ENCODE peak calls at places on chromosomes 11 and 22, in seven cellular contexts. R is NCI-H345, S is pancreas, K is type B pancreatic cell, W is GM23248, Z is RWPE1, P is EL. U is an unnamed sample.

GRCh38 chr22:32080904-32081303 is 37.8 kb downstream of the SLC5A1 start:
- DNase-seq in S (peak), Z (peak), W (peak), R (peak), P (peak), K (no peak), U (no peak)

GRCh38 chr11:8701891-8702597 is 19.5 kb downstream of the RPL27A start:
- DNase-seq in W (no peak), K (no peak), R (no peak), P (no peak), Z (no peak), S (no peak), U (no peak)

GRCh38 chr11:72369786-72370185 is 64.5 kb downstream of the CLPB start:
- DNase-seq in K (no peak), S (no peak), P (no peak), Z (no peak), R (no peak), W (no peak), U (no peak)

GRCh38 chr11:4626207-4627105 is 10.8 kb upstream of the OR51D1 start:
- DNase-seq in P (peak), R (peak), W (peak), Z (peak), K (no peak), S (peak), U (no peak)

GRCh38 chr11:45926536-45927331 is 4.3 kb downstream of the LARGE2 start:
- DNase-seq in W (no peak), R (no peak), Z (no peak), K (peak), S (peak), P (no peak), U (no peak)

GRCh38 chr22:20062766-20063083 is 17.3 kb upstream of the DGCR8 start:
- DNase-seq in P (peak), K (no peak), S (no peak), R (no peak), Z (peak), W (peak), U (no peak)

GRCh38 chr11:117822031-117822521 is 2.5 kb downstream of the FXYD2 start:
- DNase-seq in K (no peak), S (peak), Z (no peak), R (peak), W (peak), P (no peak), U (peak)

GRCh38 chr11:46130286-46130937 is 9.2 kb upstream of the PHF21A start:
- DNase-seq in P (no peak), R (no peak), S (no peak), W (no peak), K (no peak), Z (no peak), U (no peak)

GRCh38 chr11:128701086-128701485 is 7.2 kb downstream of the FLI1 start:
- DNase-seq in Z (no peak), W (peak), P (peak), R (no peak), S (no peak), K (no peak), U (no peak)

GRCh38 chr11:10379871-10380568 is 75.0 kb upstream of the AMPD3 start:
- DNase-seq in P (no peak), K (no peak), R (peak), Z (no peak), W (peak), S (no peak), U (no peak)

GRCh38 chr11:129698212-129698611 is 117.4 kb upstream of the TMEM45B start:
- DNase-seq in P (no peak), Z (no peak), S (no peak), W (no peak), R (no peak), K (no peak), U (no peak)

GRCh38 chr11:31986201-31986889 is 104.5 kb upstream of the RCN1 start:
- DNase-seq in P (no peak), Z (no peak), K (no peak), W (peak), S (no peak), R (no peak), U (no peak)

GRCh38 chr11:20060180-20060579 is 100.1 kb downstream of the DBX1 start:
- DNase-seq in S (no peak), R (no peak), Z (no peak), W (no peak), P (no peak), K (no peak), U (no peak)

GRCh38 chr11:30406978-30407762 is 84.3 kb downstream of the ARL14EP start:
- DNase-seq in W (no peak), P (no peak), K (no peak), S (no peak), R (peak), Z (no peak), U (no peak)

GRCh38 chr11:74055938-74056337 is 47.1 kb upstream of the UCP3 start:
- DNase-seq in P (peak), R (peak), K (no peak), Z (peak), W (peak), S (no peak), U (no peak)

GRCh38 chr11:102347526-102348331 is 715 bp downstream of the BIRC2 start:
- DNase-seq in P (peak), W (peak), S (peak), R (peak), Z (peak), K (no peak), U (no peak)

GRCh38 chr11:101441747-101442146 is 142.1 kb downstream of the TRPC6 start:
- DNase-seq in K (no peak), R (no peak), S (peak), P (peak), W (no peak), Z (no peak), U (no peak)

GRCh38 chr11:34198523-34198922 is 93.1 kb downstream of the NAT10 start:
- DNase-seq in P (peak), Z (no peak), K (no peak), S (no peak), W (peak), R (no peak), U (no peak)

GRCh38 chr22:28547132-28547842 is 132.4 kb downstream of the TTC28 start:
- DNase-seq in S (no peak), Z (no peak), K (no peak), P (peak), W (peak), R (no peak), U (no peak)

GRCh38 chr11:46456269-46456668 is 64.7 kb upstream of the CHRM4 start:
- DNase-seq in K (no peak), P (no peak), Z (no peak), R (no peak), W (no peak), S (no peak), U (no peak)

GRCh38 chr22:44080936-44081853 is 57.1 kb downstream of the PARVB start:
- DNase-seq in S (peak), K (peak), W (peak), Z (peak), R (peak), P (peak), U (peak)

GRCh38 chr22:46081036-46081830 is 69.1 kb upstream of the PPARA start:
- DNase-seq in P (no peak), K (no peak), Z (no peak), W (peak), R (no peak), S (no peak), U (peak)

GRCh38 chr11:87804176-87804575 is 371.1 kb downstream of the RAB38 start:
- DNase-seq in W (no peak), R (no peak), P (no peak), K (no peak), S (no peak), Z (no peak), U (no peak)

GRCh38 chr11:96002339-96002738 is 78.4 kb upstream of the MTMR2 start:
- DNase-seq in Z (no peak), W (no peak), S (no peak), K (no peak), R (no peak), P (no peak), U (no peak)

GRCh38 chr11:130548491-130548833 is 100.0 kb downstream of the ADAMTS15 start:
- DNase-seq in P (peak), K (no peak), R (no peak), W (peak), S (no peak), Z (no peak), U (no peak)

GRCh38 chr11:47913569-47914244 is 65.6 kb upstream of the NUP160 start:
- DNase-seq in W (no peak), P (no peak), S (no peak), K (no peak), Z (no peak), R (no peak), U (no peak)

U was measured in dorsolateral prefrontal cortex.